ENCODE peak calls at places on chromosomes 13 and 19, in seven cellular contexts. S, O, F, W, H, B and M are unnamed samples.

GRCh38 chr19:755063-755462 is 4.2 kb downstream of the MISP start:
- DNase-seq in S (no peak), O (no peak), F (no peak), W (no peak), H (no peak), B (no peak), M (no peak)

GRCh38 chr13:95716231-95716630 is 39.3 kb downstream of the DNAJC3 start:
- DNase-seq in S (no peak), O (no peak), F (no peak), W (no peak), H (no peak), B (no peak), M (no peak)

GRCh38 chr19:15640294-15640903 is at the start of gene CYP4F3:
- DNase-seq in S (no peak), O (peak; percentile 96), F (no peak), W (peak; percentile 80), H (peak; percentile 92), B (peak; percentile 62), M (peak; percentile 89)

GRCh38 chr19:10648360-10648759 is 5.8 kb upstream of the ILF3 start:
- DNase-seq in S (no peak), O (no peak), F (no peak), W (no peak), H (no peak), B (no peak), M (no peak)

GRCh38 chr19:40717880-40718773 is 1.2 kb downstream of the ITPKC start:
- DNase-seq in S (no peak), O (peak; percentile 51), F (peak; percentile 15), W (no peak), H (peak; percentile 90), B (no peak), M (no peak)

GRCh38 chr13:93231867-93232266 is 5.3 kb downstream of the GPC6 start:
- DNase-seq in S (no peak), O (no peak), F (no peak), W (no peak), H (no peak), B (no peak), M (no peak)

GRCh38 chr13:92573467-92574057 is 653.0 kb upstream of the GPC6 start:
- DNase-seq in S (no peak), O (peak; percentile 12), F (peak; percentile 7), W (no peak), H (no peak), B (no peak), M (peak; percentile 2)

GRCh38 chr19:29405728-29405995 is 120.1 kb upstream of the VSTM2B start:
- DNase-seq in S (no peak), O (no peak), F (no peak), W (no peak), H (no peak), B (no peak), M (no peak)

GRCh38 chr13:45333973-45334922 is 6.7 kb downstream of the TPT1 start:
- DNase-seq in S (no peak), O (no peak), F (peak; percentile 62), W (no peak), H (no peak), B (no peak), M (no peak)

GRCh38 chr13:43933378-43933777 is 53.7 kb downstream of the LACC1 start:
- DNase-seq in S (no peak), O (no peak), F (no peak), W (no peak), H (no peak), B (no peak), M (no peak)

GRCh38 chr19:46571495-46571894 is 29.6 kb upstream of the CALM3 start:
- DNase-seq in S (no peak), O (peak; percentile 75), F (no peak), W (peak; percentile 46), H (no peak), B (no peak), M (peak; percentile 15)

GRCh38 chr13:50228527-50228926 is 213.3 kb downstream of the KCNRG start:
- DNase-seq in S (no peak), O (no peak), F (no peak), W (no peak), H (no peak), B (no peak), M (no peak)

GRCh38 chr13:50227356-50227755 is 212.1 kb downstream of the KCNRG start:
- DNase-seq in S (no peak), O (no peak), F (no peak), W (no peak), H (no peak), B (no peak), M (no peak)

GRCh38 chr13:50229935-50230334 is 214.7 kb downstream of the KCNRG start:
- DNase-seq in S (no peak), O (no peak), F (no peak), W (no peak), H (no peak), B (no peak), M (no peak)

GRCh38 chr13:50226515-50227147 is 211.4 kb downstream of the KCNRG start:
- DNase-seq in S (no peak), O (no peak), F (no peak), W (no peak), H (no peak), B (no peak), M (no peak)

GRCh38 chr13:50230365-50230978 is 215.2 kb downstream of the KCNRG start:
- DNase-seq in S (no peak), O (no peak), F (peak; percentile 53), W (no peak), H (no peak), B (no peak), M (no peak)
- TF ChIP-seq POLR2A in S (no peak), O (no peak), F (no peak), W (no peak), H (no peak), B (no peak), M (no peak)

GRCh38 chr19:2270157-2270571 is 11.8 kb downstream of the PEAK3 start:
- DNase-seq in S (peak; percentile 92), O (no peak), F (no peak), W (no peak), H (peak; percentile 93), B (no peak), M (no peak)

GRCh38 chr19:2268861-2269243 is 12.6 kb upstream of the JSRP1 start:
- DNase-seq in S (no peak), O (no peak), F (no peak), W (no peak), H (no peak), B (no peak), M (no peak)

GRCh38 chr19:2270572-2271515 is 11.1 kb downstream of the PEAK3 start:
- DNase-seq in S (peak; percentile 94), O (peak; percentile 64), F (peak; percentile 84), W (no peak), H (peak; percentile 98), B (peak; percentile 83), M (peak; percentile 82)

GRCh38 chr19:2268480-2268830 is 12.2 kb upstream of the JSRP1 start:
- DNase-seq in S (no peak), O (no peak), F (no peak), W (no peak), H (no peak), B (no peak), M (no peak)

GRCh38 chr19:2269244-2270156 is 12.5 kb downstream of the PEAK3 start:
- DNase-seq in S (peak; percentile 99), O (peak; percentile 94), F (peak; percentile 93), W (peak; percentile 85), H (peak; percentile 100), B (peak; percentile 97), M (peak; percentile 100)
- TF ChIP-seq POLR2A in S (peak; percentile 99), O (peak; percentile 93), F (peak; percentile 99), W (peak; percentile 96), H (no peak), B (peak; percentile 100), M (peak; percentile 97)

GRCh38 chr19:43624933-43625332 is 5.5 kb upstream of the ZNF428 start:
- DNase-seq in S (no peak), O (peak; percentile 49), F (peak; percentile 8), W (peak; percentile 72), H (peak; percentile 93), B (no peak), M (no peak)

GRCh38 chr19:43622070-43622469 is 2.6 kb upstream of the ZNF428 start:
- DNase-seq in S (no peak), O (no peak), F (no peak), W (no peak), H (no peak), B (no peak), M (no peak)

GRCh38 chr19:43622956-43623355 is 3.5 kb upstream of the ZNF428 start:
- DNase-seq in S (no peak), O (no peak), F (no peak), W (no peak), H (no peak), B (no peak), M (no peak)

GRCh38 chr19:43625918-43626579 is 6.6 kb upstream of the ZNF428 start:
- DNase-seq in S (no peak), O (peak; percentile 71), F (no peak), W (no peak), H (no peak), B (no peak), M (no peak)

DNA sequence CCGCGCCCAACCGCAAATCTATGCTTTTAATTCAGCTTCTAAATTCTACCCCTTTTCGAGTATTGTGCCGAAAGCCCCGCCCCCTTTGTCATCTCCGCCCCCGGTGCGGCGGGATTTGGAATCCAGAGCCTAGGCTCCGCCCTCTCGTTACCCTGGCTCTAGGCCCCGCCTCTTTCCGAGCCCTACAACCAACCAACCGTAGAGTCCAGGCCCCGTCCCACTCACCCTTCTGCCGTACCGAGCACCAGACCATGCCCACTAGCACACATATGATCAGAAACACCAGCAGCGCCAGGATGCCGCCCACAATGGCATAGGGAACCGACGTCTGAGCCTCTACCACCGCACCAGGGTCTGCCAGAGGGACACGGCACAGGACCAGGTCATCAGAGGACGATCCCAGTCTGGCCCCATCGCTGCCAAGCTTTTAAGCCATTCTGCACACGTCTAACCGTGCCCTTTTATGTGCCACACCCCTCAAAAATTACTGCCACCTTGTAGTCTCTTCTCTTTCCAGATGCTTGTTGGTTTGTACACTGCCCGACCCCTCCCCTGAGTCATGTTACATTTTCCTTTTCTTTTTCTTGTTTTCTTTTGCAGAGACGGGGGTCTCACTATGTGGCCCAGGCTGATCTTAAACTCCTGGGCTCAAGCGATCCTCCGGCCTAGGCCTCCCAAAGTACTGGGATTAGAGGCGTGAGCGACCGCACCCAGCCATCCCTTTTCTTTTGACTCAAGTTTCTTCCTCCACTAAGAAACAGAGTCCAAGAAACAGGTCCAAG is 4.7 kb upstream of the ZNF428 start:
- DNase-seq in S (no peak), O (no peak), F (no peak), W (peak; percentile 29), H (no peak), B (no peak), M (no peak)
- TF ChIP-seq POLR2A in S (no peak), O (no peak), F (no peak), W (no peak), H (no peak), B (no peak), M (no peak)

GRCh38 chr13:33957497-33957905 is 139.6 kb downstream of the RFC3 start:
- DNase-seq in S (no peak), O (no peak), F (no peak), W (no peak), H (no peak), B (no peak), M (no peak)
- TF ChIP-seq POLR2A in S (no peak), O (no peak), F (no peak), W (no peak), H (no peak), B (no peak), M (no peak)